ENCODE peak calls at places on chromosomes 13 and 19, in five cellular contexts. B, Y, R, K and J are unnamed samples.

GRCh38 chr13:112965573-112966115 is 3.4 kb upstream of the MCF2L start:
- DNase-seq in B (no peak), Y (no peak), R (no peak), K (no peak), J (no peak)

GRCh38 chr13:87089391-87089790 is 581.8 kb upstream of the SLITRK5 start:
- DNase-seq in B (no peak), Y (no peak), R (no peak), K (no peak), J (no peak)

GRCh38 chr13:80955487-80955886 is 614.6 kb upstream of the SPRY2 start:
- DNase-seq in B (no peak), Y (no peak), R (no peak), K (no peak), J (no peak)

GRCh38 chr13:44048326-44048725 is 168.6 kb downstream of the LACC1 start:
- DNase-seq in B (peak; percentile 7), Y (no peak), R (peak; percentile 55), K (no peak), J (no peak)

GRCh38 chr13:81565849-81566248 is 1224.9 kb upstream of the SPRY2 start:
- DNase-seq in B (no peak), Y (no peak), R (no peak), K (no peak), J (no peak)

GRCh38 chr19:13149628-13150186 is 468 bp downstream of the STX10 start:
- DNase-seq in B (peak; percentile 15), Y (peak; percentile 85), R (no peak), K (no peak), J (no peak)

GRCh38 chr19:28627669-28628068 is 585.3 kb downstream of the UQCRFS1 start:
- DNase-seq in B (no peak), Y (no peak), R (no peak), K (no peak), J (no peak)

GRCh38 chr19:3949997-3950859 is 17.4 kb downstream of the NMRK2 start:
- DNase-seq in B (no peak), Y (no peak), R (no peak), K (no peak), J (no peak)

GRCh38 chr19:29681422-29682235 is 16.4 kb downstream of the PLEKHF1 start:
- DNase-seq in B (no peak), Y (peak; percentile 46), R (no peak), K (no peak), J (no peak)